ENCODE peak calls at places on chromosomes 6 and 20, in ten cellular contexts. Q is GM23248; J is PC-9; V is foreskin keratinocyte; F is aorta; A is CD8-positive, alpha-beta memory T cell; T is right atrium auricular region; H is heart left ventricle; O is hepatocyte; C is tibial artery. P is an unnamed sample. For H3K27me3, the result is how much of the 10 kb centered on the place peaks cover.

GRCh38 chr20:3712279-3712873 is at the start of gene SIGLEC1:
- DNase-seq in Q (no peak), J (no peak), V (no peak), F (no peak), A (no peak), T (peak), H (peak), O (no peak), C (peak), P (no peak)

GRCh38 chr20:13458860-13459451 is 179.8 kb downstream of the TASP1 start:
- DNase-seq in Q (peak), J (no peak), V (peak), F (no peak), A (no peak), T (no peak), H (no peak), O (peak), C (no peak), P (peak)

GRCh38 chr20:58008413-58008812 is 220.0 kb downstream of the ANKRD60 start:
- DNase-seq in Q (no peak), J (no peak), V (no peak), F (peak), A (no peak), T (no peak), H (no peak), O (no peak), C (peak), P (no peak)

GRCh38 chr6:85747654-85748053 is 105.0 kb upstream of the SYNCRIP start:
- DNase-seq in Q (peak), J (peak), V (peak), F (no peak), A (no peak), T (no peak), H (no peak), O (peak), C (no peak), P (no peak)

GRCh38 chr6:132491303-132491702 is 21.6 kb downstream of the STX7 start:
- DNase-seq in Q (peak), J (no peak), V (no peak), F (peak), A (no peak), T (peak), H (peak), O (no peak), C (no peak), P (no peak)

GRCh38 chr20:25461766-25462165 is 54.3 kb downstream of the GINS1 start:
- DNase-seq in Q (no peak), J (no peak), V (no peak), F (peak), A (no peak), T (no peak), H (peak), O (no peak), C (no peak), P (no peak)

GRCh38 chr6:41439524-41440418 is 104.4 kb downstream of the NCR2 start:
- DNase-seq in Q (no peak), J (no peak), V (no peak), F (no peak), A (no peak), T (no peak), H (no peak), O (no peak), C (no peak), P (no peak)

GRCh38 chr6:125597411-125598253 is 151.8 kb upstream of the HEY2 start:
- DNase-seq in Q (peak), J (no peak), V (no peak), F (no peak), A (no peak), T (no peak), H (no peak), O (no peak), C (peak), P (peak)

GRCh38 chr6:45420083-45420908 is 42.6 kb upstream of the SUPT3H start:
- DNase-seq in Q (peak), J (no peak), V (no peak), F (no peak), A (peak), T (no peak), H (no peak), O (peak), C (no peak), P (peak)

GRCh38 chr20:49466114-49466912 is 16.2 kb downstream of the KCNB1 start:
- DNase-seq in Q (no peak), J (no peak), V (no peak), F (no peak), A (no peak), T (no peak), H (no peak), O (no peak), C (no peak), P (peak)

GRCh38 chr6:116393430-116393829 is 22.7 kb downstream of the DSE start:
- DNase-seq in Q (no peak), J (no peak), V (no peak), F (no peak), A (no peak), T (no peak), H (no peak), O (no peak), C (no peak), P (no peak)

GRCh38 chr6:28597217-28597835 is 71.6 kb downstream of the GPX5 start:
- DNase-seq in Q (peak), J (peak), V (peak), F (no peak), A (no peak), T (no peak), H (no peak), O (peak), C (no peak), P (peak)

GRCh38 chr20:62553838-62554161 is 78.0 kb upstream of the GATA5 start:
- DNase-seq in Q (no peak), J (no peak), V (no peak), F (no peak), A (no peak), T (no peak), H (no peak), O (no peak), C (no peak), P (no peak)
- H3K27me3 ChIP-seq in Q (half or more), J (half or more), V (half or more), F (under half), A (under half), T (under half), H (half or more), O (under half), C (under half), P (under half)

GRCh38 chr6:113351183-113351834 is 505.8 kb upstream of the MARCKS start:
- DNase-seq in Q (peak), J (no peak), V (no peak), F (no peak), A (no peak), T (no peak), H (peak), O (no peak), C (no peak), P (no peak)
- H3K27ac ChIP-seq in Q (peak), J (peak), V (peak), F (no peak), A (no peak), T (no peak), H (peak), O (peak), C (no peak), P (no peak)

DNA sequence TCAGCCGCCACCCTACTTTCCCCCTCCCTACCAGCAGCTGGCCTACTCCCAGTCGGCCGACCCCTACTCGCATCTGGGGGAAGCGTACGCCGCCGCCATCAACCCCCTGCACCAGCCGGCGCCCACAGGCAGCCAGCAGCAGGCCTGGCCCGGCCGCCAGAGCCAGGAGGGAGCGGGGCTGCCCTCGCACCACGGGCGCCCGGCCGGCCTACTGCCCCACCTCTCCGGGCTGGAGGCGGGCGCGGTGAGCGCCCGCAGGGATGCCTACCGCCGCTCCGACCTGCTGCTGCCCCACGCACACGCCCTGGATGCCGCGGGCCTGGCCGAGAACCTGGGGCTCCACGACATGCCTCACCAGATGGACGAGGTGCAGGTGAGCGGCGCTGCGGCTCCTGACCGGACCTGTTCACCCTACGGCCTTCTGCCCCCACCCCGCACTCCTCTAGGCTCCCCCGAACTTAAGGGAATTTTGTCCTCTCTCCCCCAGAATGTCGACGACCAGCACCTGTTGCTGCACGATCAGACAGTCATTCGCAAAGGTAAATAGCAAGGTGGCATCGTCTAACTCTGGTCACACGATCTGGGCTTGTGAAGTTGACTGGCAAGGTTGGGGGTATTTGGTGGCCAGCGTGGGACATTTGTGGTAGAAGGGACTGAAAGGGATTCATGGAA is 2.3 kb downstream of the TFAP2C start:
- DNase-seq in Q (no peak), J (peak), V (no peak), F (no peak), A (no peak), T (no peak), H (no peak), O (no peak), C (no peak), P (no peak)
- H3K27me3 ChIP-seq in Q (under half), J (under half), V (under half), F (under half), A (under half), T (under half), H (half or more), O (half or more), C (under half), P (under half)

GRCh38 chr6:30886897-30887255 is 2.6 kb downstream of the DDR1 start:
- DNase-seq in Q (no peak), J (no peak), V (no peak), F (no peak), A (no peak), T (no peak), H (no peak), O (no peak), C (peak), P (no peak)

GRCh38 chr6:30888472-30889137 is 4.3 kb downstream of the DDR1 start:
- DNase-seq in Q (peak), J (no peak), V (no peak), F (no peak), A (no peak), T (no peak), H (no peak), O (no peak), C (peak), P (no peak)

GRCh38 chr6:30885999-30886896 is 1.9 kb downstream of the DDR1 start:
- DNase-seq in Q (peak), J (peak), V (peak), F (no peak), A (no peak), T (peak), H (peak), O (peak), C (peak), P (peak)

GRCh38 chr6:30889138-30889885 is 5.0 kb downstream of the DDR1 start:
- DNase-seq in Q (no peak), J (no peak), V (no peak), F (no peak), A (no peak), T (no peak), H (no peak), O (no peak), C (peak), P (no peak)

DNA sequence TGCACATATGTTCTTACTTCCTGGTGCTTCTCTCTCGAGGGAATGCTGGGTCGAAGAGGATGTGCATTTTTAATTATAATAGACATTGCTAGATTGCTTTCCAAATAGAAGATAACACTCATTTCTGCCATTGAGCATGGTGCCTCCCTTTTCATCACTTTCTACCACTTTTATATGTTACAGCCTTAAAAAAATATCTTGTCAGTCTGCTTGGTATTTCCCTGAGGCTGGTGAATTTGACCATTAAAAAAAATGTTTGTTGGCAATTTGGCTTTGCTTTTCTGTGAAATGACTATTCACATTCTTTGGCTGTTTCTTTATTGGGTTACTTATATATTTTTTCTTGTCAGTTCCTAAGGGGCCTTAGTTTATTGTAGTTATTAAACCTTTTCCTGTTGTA is 3.6 kb downstream of the DDR1 start:
- DNase-seq in Q (peak), J (no peak), V (no peak), F (no peak), A (no peak), T (no peak), H (no peak), O (no peak), C (no peak), P (no peak)
- H3K27ac ChIP-seq in Q (peak), J (no peak), V (peak), F (no peak), A (no peak), T (peak), H (no peak), O (no peak), C (no peak), P (no peak)

DNA sequence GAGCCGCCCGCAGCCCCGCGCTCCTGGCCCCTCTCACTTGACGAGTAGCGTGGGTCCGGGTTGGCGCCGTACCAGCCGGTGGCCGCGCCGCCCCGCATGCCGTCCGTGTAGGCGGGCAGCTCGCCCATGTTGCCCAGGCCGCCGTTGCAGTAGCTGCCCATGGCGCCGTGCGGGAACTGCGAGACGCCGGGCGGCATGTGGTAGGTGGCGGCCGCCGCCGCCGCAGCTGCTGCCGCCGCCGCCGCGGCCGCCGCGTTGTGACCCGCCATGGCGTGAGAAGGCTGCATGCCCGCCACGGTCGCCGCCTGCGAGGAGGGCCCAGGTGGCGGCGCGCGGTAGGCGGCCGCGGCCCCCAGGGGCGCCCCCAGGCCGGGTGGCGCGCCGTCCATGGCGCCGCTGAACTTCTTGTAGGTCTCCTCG is 395 bp downstream of the NKX2-4 start:
- DNase-seq in Q (peak), J (no peak), V (no peak), F (no peak), A (no peak), T (no peak), H (no peak), O (peak), C (no peak), P (peak)
- H3K27me3 ChIP-seq in Q (half or more), J (under half), V (half or more), F (under half), A (half or more), T (half or more), H (half or more), O (half or more), C (under half), P (under half)

GRCh38 chr6:136051140-136051775 is 198.9 kb downstream of the MTFR2 start:
- DNase-seq in Q (no peak), J (no peak), V (no peak), F (no peak), A (no peak), T (no peak), H (no peak), O (peak), C (no peak), P (no peak)
- H3K27ac ChIP-seq in Q (peak), J (no peak), V (no peak), F (no peak), A (no peak), T (peak), H (peak), O (peak), C (no peak), P (no peak)

DNA sequence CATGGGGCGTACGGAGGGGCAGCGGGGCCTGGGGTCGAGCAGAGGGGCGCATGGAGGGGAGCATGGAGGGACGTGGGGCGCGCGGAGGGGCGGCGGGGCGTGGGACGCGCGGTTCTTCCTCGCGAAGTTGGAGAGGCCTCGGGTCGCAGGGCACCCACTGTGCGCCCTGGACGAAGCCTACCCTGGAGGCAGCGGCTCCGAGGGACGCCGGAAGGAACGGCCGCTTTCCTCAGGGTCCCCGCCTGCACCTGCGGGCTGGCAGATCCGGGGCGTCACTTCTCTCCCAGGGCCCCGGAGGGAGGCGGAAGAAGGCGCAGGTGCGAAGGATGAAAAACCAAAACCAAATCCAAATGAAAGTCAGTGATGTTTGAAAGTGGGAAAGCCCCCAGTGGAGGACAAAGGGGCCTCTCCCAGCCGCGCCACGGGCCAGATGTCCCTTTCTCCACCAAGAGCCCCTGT is 142.1 kb upstream of the PDE10A start:
- DNase-seq in Q (no peak), J (no peak), V (no peak), F (no peak), A (no peak), T (no peak), H (no peak), O (no peak), C (no peak), P (no peak)
- H3K27me3 ChIP-seq in Q (under half), J (half or more), V (under half), F (under half), A (under half), T (under half), H (under half), O (half or more), C (under half), P (under half)

DNA sequence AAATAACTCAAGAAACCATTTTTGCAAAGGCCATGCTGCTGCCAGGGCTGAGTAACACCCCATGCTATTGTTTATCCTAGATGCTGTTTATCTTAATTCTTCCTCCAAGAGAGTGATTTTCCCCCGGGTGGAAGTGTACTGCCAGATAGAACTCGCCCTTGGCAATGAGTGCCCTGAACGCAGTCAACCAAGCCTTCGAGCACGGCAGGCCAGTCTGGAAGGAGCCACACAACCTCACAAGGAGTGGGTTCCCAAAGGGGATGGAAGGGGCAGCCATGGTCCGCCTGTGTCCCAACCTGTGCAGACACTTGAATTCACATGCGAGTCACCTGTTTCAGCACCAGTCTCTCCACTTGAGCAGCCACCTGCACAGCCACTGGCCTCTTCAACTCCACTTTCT is 31.9 kb downstream of the PNPLA1 start:
- DNase-seq in Q (peak), J (no peak), V (no peak), F (no peak), A (no peak), T (no peak), H (no peak), O (no peak), C (no peak), P (no peak)
- H3K27ac ChIP-seq in Q (no peak), J (no peak), V (no peak), F (no peak), A (no peak), T (no peak), H (no peak), O (no peak), C (no peak), P (no peak)

P was measured in SJCRH30.